ENCODE peak calls at places on chromosome X, in seven cellular contexts. F, G, L, M, Y, W and V are unnamed samples.

GRCh38 chrX:85052636-85053343 is 49.1 kb downstream of the APOOL start:
- DNase-seq in F (peak; percentile 73), G (peak; percentile 83), L (peak; percentile 86), M (no peak), Y (no peak), W (peak; percentile 72), V (peak; percentile 90)

GRCh38 chrX:69323786-69324720 is 158.8 kb upstream of the PJA1 start:
- DNase-seq in F (no peak), G (no peak), L (no peak), M (no peak), Y (no peak), W (no peak), V (no peak)

GRCh38 chrX:13721371-13721770 is 13.0 kb downstream of the TRAPPC2 start:
- DNase-seq in F (peak; percentile 41), G (no peak), L (peak; percentile 46), M (no peak), Y (no peak), W (no peak), V (no peak)

GRCh38 chrX:17086317-17086716 is 139.9 kb downstream of the REPS2 start:
- DNase-seq in F (no peak), G (no peak), L (no peak), M (no peak), Y (no peak), W (no peak), V (no peak)

GRCh38 chrX:13794417-13794816 is 22.5 kb downstream of the GPM6B start:
- DNase-seq in F (no peak), G (no peak), L (no peak), M (no peak), Y (no peak), W (no peak), V (no peak)

GRCh38 chrX:121307441-121307840 is 260.0 kb downstream of the GLUD2 start:
- DNase-seq in F (peak; percentile 25), G (no peak), L (no peak), M (no peak), Y (no peak), W (no peak), V (peak; percentile 8)

GRCh38 chrX:119272882-119273806 is 37.1 kb downstream of the PGRMC1 start:
- DNase-seq in F (peak; percentile 60), G (peak; percentile 40), L (peak; percentile 21), M (peak; percentile 29), Y (peak; percentile 21), W (no peak), V (peak; percentile 51)

GRCh38 chrX:150258463-150259430 is 104.4 kb upstream of the MAMLD1 start:
- DNase-seq in F (peak; percentile 39), G (peak; percentile 47), L (peak; percentile 42), M (no peak), Y (no peak), W (no peak), V (peak; percentile 5)

GRCh38 chrX:32842053-32842452 is 369.3 kb downstream of the DMD start:
- DNase-seq in F (no peak), G (no peak), L (no peak), M (no peak), Y (no peak), W (no peak), V (no peak)

GRCh38 chrX:119755981-119756533 is 2.3 kb upstream of the SOWAHD start:
- DNase-seq in F (no peak), G (no peak), L (peak; percentile 73), M (no peak), Y (no peak), W (no peak), V (no peak)

GRCh38 chrX:1455948-1456280 is 3.2 kb upstream of the ASMTL start:
- DNase-seq in F (no peak), G (no peak), L (no peak), M (no peak), Y (no peak), W (no peak), V (no peak)

GRCh38 chrX:62928906-62929305 is 422.2 kb downstream of the SPIN4 start:
- DNase-seq in F (no peak), G (no peak), L (no peak), M (no peak), Y (no peak), W (no peak), V (no peak)

GRCh38 chrX:10769696-10770619 is 149.6 kb upstream of the MID1 start:
- DNase-seq in F (peak; percentile 67), G (peak; percentile 51), L (peak; percentile 61), M (peak; percentile 23), Y (no peak), W (no peak), V (peak; percentile 41)

GRCh38 chrX:107542500-107542899 is 85.8 kb upstream of the PRPS1 start:
- DNase-seq in F (peak; percentile 37), G (peak; percentile 27), L (peak; percentile 34), M (no peak), Y (no peak), W (peak; percentile 54), V (no peak)

GRCh38 chrX:1462596-1463251 is 10.0 kb upstream of the ASMTL start:
- DNase-seq in F (peak; percentile 63), G (peak; percentile 78), L (peak; percentile 64), M (no peak), Y (no peak), W (no peak), V (peak; percentile 92)

GRCh38 chrX:87788976-87789375 is 271.4 kb downstream of the KLHL4 start:
- DNase-seq in F (no peak), G (no peak), L (no peak), M (no peak), Y (no peak), W (no peak), V (no peak)

GRCh38 chrX:24928114-24928513 is 87.7 kb downstream of the ARX start:
- DNase-seq in F (no peak), G (no peak), L (no peak), M (no peak), Y (no peak), W (no peak), V (no peak)

GRCh38 chrX:17621566-17622270 is 115.6 kb upstream of the SCML1 start:
- DNase-seq in F (no peak), G (no peak), L (no peak), M (no peak), Y (no peak), W (no peak), V (no peak)

GRCh38 chrX:124401696-124402095 is 55.3 kb downstream of the SH2D1A start:
- DNase-seq in F (no peak), G (no peak), L (no peak), M (no peak), Y (no peak), W (no peak), V (no peak)

GRCh38 chrX:83160096-83160495 is 348.0 kb upstream of the POU3F4 start:
- DNase-seq in F (no peak), G (no peak), L (no peak), M (peak; percentile 0), Y (no peak), W (no peak), V (no peak)
- H3K4me3 ChIP-seq in F (no peak overlapping the region), G (no peak overlapping the region), L (no peak overlapping the region), M (no peak overlapping the region), Y (no peak overlapping the region), W (no peak overlapping the region), V (no peak overlapping the region)

DNA sequence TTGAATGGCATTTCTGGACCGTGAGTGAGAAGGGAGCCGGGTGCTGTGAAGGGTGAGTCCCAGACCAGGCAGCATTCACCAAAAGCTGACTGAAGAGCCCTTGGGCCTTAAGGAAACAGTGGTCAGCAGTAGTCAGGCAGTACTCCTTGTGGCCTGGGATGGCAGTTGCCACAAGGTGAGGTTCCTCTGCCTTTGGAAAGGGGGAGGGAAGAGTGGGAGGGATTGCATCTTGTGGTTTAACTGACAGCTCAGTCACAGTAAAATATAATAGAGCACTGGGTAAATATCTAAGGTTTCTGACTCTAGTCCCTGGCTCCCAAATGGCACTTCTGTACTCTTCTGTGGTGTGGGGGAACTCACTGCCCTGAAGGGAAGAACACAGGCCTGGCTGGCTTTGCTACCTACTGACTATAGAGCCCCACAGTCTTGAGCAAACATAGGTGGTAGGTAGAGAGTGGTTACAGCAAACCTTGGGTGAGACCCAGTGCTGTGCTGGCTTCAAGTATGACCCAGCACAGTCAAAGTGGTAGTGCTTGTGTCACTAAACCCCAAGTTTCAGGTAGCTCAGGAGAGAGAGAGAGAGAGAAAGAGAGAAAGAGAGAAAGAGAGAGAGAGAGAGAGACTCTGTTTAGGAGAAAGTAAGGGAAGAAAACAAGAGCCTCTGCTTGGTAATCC is 154.2 kb downstream of the TEX11 start:
- DNase-seq in F (no peak), G (no peak), L (no peak), M (no peak), Y (no peak), W (no peak), V (no peak)
- H3K4me3 ChIP-seq in F (no peak overlapping the region), G (no peak overlapping the region), L (no peak overlapping the region), M (no peak overlapping the region), Y (no peak overlapping the region), W (no peak overlapping the region), V (no peak overlapping the region)

DNA sequence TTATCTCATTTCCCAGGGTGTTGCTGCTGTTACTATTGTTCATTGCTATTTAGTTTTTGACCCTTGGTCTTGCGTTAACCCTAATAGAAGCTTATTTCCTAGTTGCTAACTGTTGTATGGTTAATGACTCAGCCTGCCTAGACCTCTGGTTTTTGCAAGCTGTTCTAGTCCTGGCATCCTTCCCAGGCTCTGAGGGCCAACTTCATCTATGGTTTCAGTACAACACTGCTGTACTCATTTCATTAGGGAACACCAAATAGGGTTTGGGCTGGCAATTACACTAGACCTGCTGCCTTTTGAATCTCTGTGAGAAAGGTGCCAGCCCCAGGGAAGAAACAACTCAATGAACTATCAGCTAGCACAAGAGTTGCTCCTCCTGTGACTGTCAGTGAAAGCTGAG is 59.6 kb downstream of the DCX start:
- DNase-seq in F (no peak), G (peak; percentile 78), L (no peak), M (no peak), Y (no peak), W (no peak), V (peak; percentile 20)
- H3K4me3 ChIP-seq in F (no peak overlapping the region), G (no peak overlapping the region), L (no peak overlapping the region), M (no peak overlapping the region), Y (no peak overlapping the region), W (no peak overlapping the region), V (no peak overlapping the region)

DNA sequence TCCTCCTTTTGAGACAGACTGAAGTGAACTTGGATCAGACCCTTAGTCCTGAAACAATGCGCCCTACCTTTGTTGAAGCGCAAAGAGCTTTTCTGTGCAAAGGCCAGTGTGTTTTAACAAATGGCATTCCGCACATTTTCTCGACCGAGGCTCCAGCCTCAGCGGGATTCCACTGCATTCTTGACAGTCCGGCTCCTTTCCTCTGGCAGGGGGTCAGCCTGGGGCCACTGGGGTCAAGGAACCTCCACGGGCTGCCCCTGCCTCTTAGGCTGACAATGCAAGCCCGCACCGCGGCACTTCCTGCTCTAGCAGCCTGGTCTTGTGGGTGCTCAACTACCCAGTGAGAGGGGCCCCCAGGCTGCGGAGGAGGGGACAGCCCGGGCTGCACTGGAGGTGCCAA is 47.2 kb upstream of the TFDP3 start:
- DNase-seq in F (no peak), G (peak; percentile 15), L (no peak), M (peak; percentile 76), Y (no peak), W (no peak), V (no peak)
- H3K4me3 ChIP-seq in F (no peak overlapping the region), G (no peak overlapping the region), L (no peak overlapping the region), M (no peak overlapping the region), Y (no peak overlapping the region), W (no peak overlapping the region), V (no peak overlapping the region)

GRCh38 chrX:9114245-9114644 is 80.3 kb upstream of the FAM9B start:
- DNase-seq in F (no peak), G (no peak), L (no peak), M (no peak), Y (no peak), W (no peak), V (no peak)
- H3K4me3 ChIP-seq in F (no peak overlapping the region), G (no peak overlapping the region), L (no peak overlapping the region), M (no peak overlapping the region), Y (no peak overlapping the region), W (no peak overlapping the region), V (no peak overlapping the region)

GRCh38 chrX:123121241-123121640 is 62.8 kb upstream of the GRIA3 start:
- DNase-seq in F (peak; percentile 23), G (peak; percentile 1), L (no peak), M (no peak), Y (no peak), W (no peak), V (peak; percentile 13)
- H3K4me3 ChIP-seq in F (no peak overlapping the region), G (no peak overlapping the region), L (no peak overlapping the region), M (no peak overlapping the region), Y (no peak overlapping the region), W (no peak overlapping the region), V (no peak overlapping the region)